ENCODE peak calls at places on chromosomes 7 and 10, in nine cellular contexts. Q is prostate gland; A is lower lobe of right lung; K is neural progenitor cell; G is GM23248; F is endodermal cell; N is CD4-positive, alpha-beta memory T cell; I is CD8-positive, alpha-beta memory T cell; V is left lung. O is an unnamed sample.

GRCh38 chr7:37315752-37316711 is 132.6 kb downstream of the ELMO1 start:
- DNase-seq in Q (no peak), A (peak; percentile 55), K (no peak), G (no peak), F (no peak), N (no peak), I (no peak), V (no peak), O (no peak)

GRCh38 chr7:88105231-88105630 is 114.6 kb downstream of the SRI start:
- DNase-seq in Q (no peak), A (no peak), K (no peak), G (no peak), F (no peak), N (no peak), I (no peak), V (no peak), O (no peak)

GRCh38 chr7:44615149-44615611 is 8.8 kb downstream of the OGDH start:
- DNase-seq in Q (no peak), A (peak; percentile 75), K (no peak), G (peak; percentile 67), F (no peak), N (peak; percentile 72), I (no peak), V (peak; percentile 75), O (no peak)

GRCh38 chr10:48885376-48885775 is 54.3 kb downstream of the LRRC18 start:
- DNase-seq in Q (no peak), A (no peak), K (peak; percentile 43), G (peak; percentile 8), F (peak; percentile 66), N (no peak), I (no peak), V (no peak), O (no peak)

GRCh38 chr10:121033371-121033770 is 182.2 kb downstream of the WDR11 start:
- DNase-seq in Q (no peak), A (no peak), K (no peak), G (no peak), F (no peak), N (no peak), I (no peak), V (no peak), O (no peak)

GRCh38 chr10:133528845-133529575 is 1.8 kb downstream of the CYP2E1 start:
- DNase-seq in Q (no peak), A (no peak), K (no peak), G (peak; percentile 35), F (no peak), N (no peak), I (peak; percentile 4), V (no peak), O (no peak)

GRCh38 chr10:35456175-35456574 is 119.9 kb downstream of the CCNY start:
- DNase-seq in Q (no peak), A (no peak), K (no peak), G (no peak), F (no peak), N (no peak), I (no peak), V (no peak), O (no peak)

GRCh38 chr10:101569838-101570763 is 18.0 kb downstream of the POLL start:
- DNase-seq in Q (peak; percentile 76), A (peak; percentile 88), K (peak; percentile 89), G (peak; percentile 85), F (peak; percentile 92), N (peak; percentile 75), I (peak; percentile 73), V (peak; percentile 98), O (peak; percentile 79)

GRCh38 chr10:6990891-6991290 is 410.8 kb upstream of the PRKCQ start:
- DNase-seq in Q (no peak), A (no peak), K (no peak), G (no peak), F (no peak), N (no peak), I (no peak), V (no peak), O (no peak)

GRCh38 chr10:42428534-42428933 is 209.8 kb downstream of the ZNF33B start:
- DNase-seq in Q (no peak), A (no peak), K (no peak), G (peak; percentile 28), F (no peak), N (no peak), I (no peak), V (no peak), O (no peak)

GRCh38 chr10:29064665-29065064 is 224.2 kb upstream of the LYZL1 start:
- DNase-seq in Q (no peak), A (no peak), K (no peak), G (peak; percentile 4), F (no peak), N (no peak), I (no peak), V (no peak), O (no peak)

GRCh38 chr10:83935911-83936310 is 203.4 kb upstream of the GHITM start:
- DNase-seq in Q (no peak), A (no peak), K (no peak), G (no peak), F (no peak), N (no peak), I (no peak), V (no peak), O (no peak)

GRCh38 chr7:50960621-50961310 is 178.1 kb upstream of the GRB10 start:
- DNase-seq in Q (no peak), A (no peak), K (no peak), G (no peak), F (no peak), N (no peak), I (no peak), V (no peak), O (no peak)

GRCh38 chr7:158472631-158473030 is 115.0 kb downstream of the PTPRN2 start:
- DNase-seq in Q (no peak), A (no peak), K (no peak), G (no peak), F (no peak), N (no peak), I (no peak), V (no peak), O (no peak)

GRCh38 chr7:55535637-55536016 is 36.7 kb downstream of the VOPP1 start:
- DNase-seq in Q (no peak), A (no peak), K (no peak), G (no peak), F (no peak), N (no peak), I (no peak), V (no peak), O (no peak)

GRCh38 chr7:95687759-95688343 is 84.5 kb upstream of the DYNC1I1 start:
- DNase-seq in Q (no peak), A (no peak), K (peak; percentile 57), G (peak; percentile 47), F (peak; percentile 63), N (no peak), I (no peak), V (no peak), O (no peak)

GRCh38 chr7:56609852-56610355 is 493.7 kb upstream of the NUPR2 start:
- DNase-seq in Q (no peak), A (no peak), K (no peak), G (no peak), F (no peak), N (no peak), I (no peak), V (no peak), O (no peak)
- H3K36me3 ChIP-seq in Q (no peaks in the 10 kb centered on the region), A (no peaks in the 10 kb centered on the region), K (no peaks in the 10 kb centered on the region), G (no peaks in the 10 kb centered on the region), F (no peaks in the 10 kb centered on the region), N (no peaks in the 10 kb centered on the region), I (no peaks in the 10 kb centered on the region), V (no peaks in the 10 kb centered on the region), O (no peaks in the 10 kb centered on the region)

GRCh38 chr7:100889761-100890639 is 485 bp upstream of the UFSP1 start:
- DNase-seq in Q (peak; percentile 91), A (peak; percentile 95), K (peak; percentile 97), G (peak; percentile 97), F (peak; percentile 97), N (peak; percentile 90), I (peak; percentile 92), V (peak; percentile 99), O (peak; percentile 93)

GRCh38 chr7:100888988-100889760 is at the start of gene UFSP1:
- DNase-seq in Q (no peak), A (no peak), K (no peak), G (no peak), F (no peak), N (peak; percentile 43), I (no peak), V (no peak), O (no peak)

GRCh38 chr7:100891555-100891954 is 2.0 kb upstream of the UFSP1 start:
- DNase-seq in Q (no peak), A (no peak), K (no peak), G (peak; percentile 53), F (no peak), N (no peak), I (no peak), V (no peak), O (no peak)

GRCh38 chr7:100892364-100893317 is 3.0 kb downstream of the ACHE start:
- DNase-seq in Q (no peak), A (no peak), K (no peak), G (no peak), F (no peak), N (peak; percentile 37), I (no peak), V (peak; percentile 70), O (no peak)

DNA sequence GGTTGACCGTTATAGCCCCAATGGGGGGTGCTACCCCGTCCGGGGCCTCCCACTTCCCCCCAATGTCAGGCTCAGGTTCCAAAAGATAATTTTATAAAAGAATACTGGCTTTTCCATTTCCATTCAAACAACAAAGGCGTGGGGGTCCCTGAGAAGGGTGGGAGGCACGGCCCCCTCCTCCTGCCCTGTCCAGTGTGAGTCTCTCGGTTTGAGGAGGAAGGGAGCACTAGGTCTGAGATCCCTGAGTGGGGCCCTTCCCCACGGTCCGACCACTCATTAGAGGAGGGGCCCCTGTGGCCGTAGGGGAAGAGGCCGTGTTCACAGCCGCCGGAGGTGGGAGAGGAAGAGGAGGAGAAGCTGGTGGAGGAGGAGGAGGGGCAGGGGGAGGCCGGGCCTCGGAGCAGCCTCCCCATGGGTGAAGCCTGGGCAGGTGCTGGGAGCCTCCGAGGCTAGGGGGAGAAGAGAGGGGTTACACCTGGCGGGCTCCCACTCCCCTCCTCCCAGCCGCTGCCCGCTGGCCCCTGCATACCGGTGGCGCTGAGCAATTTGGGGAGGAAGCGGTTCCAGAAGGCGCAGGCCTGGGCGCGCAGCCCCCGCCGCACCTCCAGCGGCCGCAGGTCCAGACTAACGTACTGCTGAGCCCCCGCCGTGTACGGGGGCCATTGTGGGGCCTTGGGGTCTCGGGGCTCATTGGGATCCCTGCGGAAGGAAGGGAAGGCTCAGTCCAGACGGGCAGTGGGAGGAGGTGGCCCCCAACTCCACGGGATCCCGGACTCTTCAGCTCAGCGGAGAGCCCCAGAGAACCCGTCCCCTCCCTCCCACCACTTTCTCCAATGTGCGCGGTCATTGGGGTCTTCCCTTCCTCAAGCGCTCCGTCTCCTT is 1.4 kb upstream of the UFSP1 start:
- DNase-seq in Q (no peak), A (no peak), K (peak; percentile 45), G (no peak), F (peak; percentile 79), N (no peak), I (no peak), V (peak; percentile 79), O (no peak)
- H3K27ac ChIP-seq in Q (peak overlapping the region; percentile 97), A (peak overlapping the region; percentile 86), K (no peak overlapping the region), G (peak overlapping the region; percentile 56), F (peak overlapping the region; percentile 86), N (no peak overlapping the region), I (peak overlapping the region; percentile 43), V (peak overlapping the region; percentile 92), O (no peak overlapping the region)

GRCh38 chr7:130887182-130888016 is 153.4 kb upstream of the KLF14 start:
- DNase-seq in Q (no peak), A (no peak), K (no peak), G (peak; percentile 91), F (no peak), N (no peak), I (no peak), V (no peak), O (no peak)
- H3K4me1 ChIP-seq in Q (no peaks in the 10 kb centered on the region), A (peaks cover 82% of the 10 kb centered on the region), K (peaks cover 14% of the 10 kb centered on the region), G (peaks cover 86% of the 10 kb centered on the region), F (no peaks in the 10 kb centered on the region), N (peaks cover 14% of the 10 kb centered on the region), I (no peaks in the 10 kb centered on the region), V (peaks cover 44% of the 10 kb centered on the region), O (no peaks in the 10 kb centered on the region)

GRCh38 chr10:73800560-73801252 is 10.7 kb downstream of the NDST2 start:
- DNase-seq in Q (no peak), A (no peak), K (no peak), G (no peak), F (no peak), N (peak; percentile 28), I (no peak), V (no peak), O (no peak)
- H3K36me3 ChIP-seq in Q (peaks cover 23% of the 10 kb centered on the region), A (peaks cover 98% of the 10 kb centered on the region), K (no peaks in the 10 kb centered on the region), G (peaks cover 37% of the 10 kb centered on the region), F (peaks cover 79% of the 10 kb centered on the region), N (peaks cover 68% of the 10 kb centered on the region), I (peaks cover 47% of the 10 kb centered on the region), V (no peaks in the 10 kb centered on the region), O (peaks cover 30% of the 10 kb centered on the region)